ENCODE peak calls at places on chromosomes 4 and X, in five cellular contexts. R is pancreas, T is right lobe of liver, O is ovary, G is fibroblast of lung. S is an unnamed sample. For H3K9me3, the result is how much of the 10 kb centered on the place peaks cover.

GRCh38 chr4:14768449-14768848 is 233.8 kb upstream of the CPEB2 start:
- DNase-seq in G (no peak), T (no peak), O (no peak), R (no peak), S (no peak)

GRCh38 chrX:107704181-107704580 is 71.4 kb downstream of the TSC22D3 start:
- DNase-seq in G (no peak), R (no peak), T (no peak), O (no peak), S (no peak)

GRCh38 chr4:131381055-131381454 is 1768.0 kb upstream of the PCDH10 start:
- DNase-seq in O (no peak), G (no peak), T (no peak), R (no peak), S (no peak)

GRCh38 chr4:81963506-81964020 is 410.2 kb downstream of the HNRNPD start:
- DNase-seq in T (no peak), G (no peak), O (no peak), R (no peak), S (no peak)

GRCh38 chr4:55158957-55159356 is 33.6 kb upstream of the KDR start:
- DNase-seq in G (no peak), R (no peak), O (no peak), T (no peak), S (no peak)

GRCh38 chr4:147340111-147340510 is 140.8 kb upstream of the EDNRA start:
- DNase-seq in O (no peak), T (no peak), G (peak), R (no peak), S (no peak)

GRCh38 chr4:13865871-13866669 is 238.5 kb upstream of the BOD1L1 start:
- DNase-seq in O (no peak), G (peak), T (peak), R (no peak), S (no peak)

GRCh38 chr4:136241221-136241986 is 1290.9 kb downstream of the PCDH18 start:
- DNase-seq in R (no peak), O (no peak), G (peak), T (no peak), S (no peak)

GRCh38 chrX:134172588-134173259 is 64.3 kb upstream of the CCDC160 start:
- DNase-seq in G (no peak), O (peak), R (peak), T (peak), S (no peak)

GRCh38 chr4:115688961-115689360 is 575.5 kb upstream of the NDST4 start:
- DNase-seq in O (no peak), T (no peak), R (no peak), G (no peak), S (no peak)

GRCh38 chrX:24334473-24334872 is 20.6 kb upstream of the SUPT20HL2 start:
- DNase-seq in O (no peak), R (no peak), G (peak), T (no peak), S (no peak)

GRCh38 chr4:82217986-82218715 is 155.6 kb downstream of the HNRNPD start:
- DNase-seq in G (no peak), R (no peak), O (no peak), T (no peak), S (no peak)

GRCh38 chr4:158850371-158850770 is 81.5 kb downstream of the FNIP2 start:
- DNase-seq in T (no peak), G (no peak), O (no peak), R (no peak), S (no peak)

GRCh38 chr4:125650557-125650956 is 335.8 kb downstream of the FAT4 start:
- DNase-seq in G (no peak), R (no peak), T (no peak), O (no peak), S (no peak)

GRCh38 chr4:74109894-74110605 is 11.1 kb upstream of the CXCL2 start:
- DNase-seq in T (no peak), G (peak), O (no peak), R (no peak), S (no peak)

GRCh38 chr4:9762823-9763475 is 18.5 kb upstream of the DRD5 start:
- DNase-seq in O (peak), G (peak), T (no peak), R (peak), S (no peak)

GRCh38 chr4:78784255-78784654 is 8.1 kb downstream of the BMP2K start:
- DNase-seq in R (no peak), T (no peak), G (peak), O (no peak), S (no peak)

GRCh38 chr4:8642651-8643321 is 50.2 kb downstream of the CPZ start:
- DNase-seq in R (no peak), O (no peak), G (no peak), T (no peak), S (no peak)

GRCh38 chr4:54265366-54265765 is 36.3 kb downstream of the PDGFRA start:
- DNase-seq in R (no peak), G (no peak), O (no peak), T (no peak), S (no peak)

GRCh38 chr4:15153662-15154061 is 151.4 kb downstream of the CPEB2 start:
- DNase-seq in O (no peak), R (no peak), T (no peak), G (no peak), S (no peak)

GRCh38 chrX:32530802-32531403 is 680.4 kb downstream of the DMD start:
- DNase-seq in R (peak), G (peak), O (no peak), T (no peak), S (no peak)

GRCh38 chr4:71004281-71004851 is 10.9 kb downstream of the DCK start:
- DNase-seq in T (no peak), G (no peak), O (no peak), R (no peak), S (peak)

GRCh38 chr4:147723316-147723715 is 8.6 kb upstream of the ARHGAP10 start:
- DNase-seq in G (no peak), R (no peak), O (peak), T (peak), S (no peak)

GRCh38 chr4:79209822-79210635 is 115.8 kb downstream of the NAA11 start:
- DNase-seq in T (peak), O (no peak), G (no peak), R (no peak), S (no peak)

DNA sequence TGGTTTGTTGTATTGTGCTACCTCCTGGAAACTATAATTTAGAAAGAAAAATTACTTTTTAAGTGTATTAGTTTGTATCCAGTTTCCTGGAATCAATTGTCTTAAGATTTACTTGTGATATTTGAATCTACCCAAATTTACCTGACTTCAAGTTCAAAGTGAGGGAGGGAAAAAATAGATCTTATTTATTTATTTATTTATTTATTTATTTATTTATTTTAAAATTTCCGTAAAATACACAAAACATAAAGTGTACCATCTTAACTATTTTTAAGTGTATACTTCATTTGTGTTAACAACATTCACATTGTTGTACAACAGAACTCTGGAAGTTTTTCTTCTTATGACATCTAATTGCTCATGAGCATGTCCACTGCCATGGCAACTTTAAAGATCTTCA is 356.0 kb downstream of the DACH2 start:
- DNase-seq in T (no peak), R (no peak), G (no peak), O (no peak), S (no peak)
- H3K9me3 ChIP-seq in T (under half), R (under half), G (under half), O (under half), S (under half)

GRCh38 chr4:176995-177394 is 52.7 kb downstream of the ZNF718 start:
- DNase-seq in G (no peak), R (no peak), T (no peak), O (no peak), S (no peak)
- H3K9me3 ChIP-seq in G (under half), R (under half), T (under half), O (under half), S (under half)

DNA sequence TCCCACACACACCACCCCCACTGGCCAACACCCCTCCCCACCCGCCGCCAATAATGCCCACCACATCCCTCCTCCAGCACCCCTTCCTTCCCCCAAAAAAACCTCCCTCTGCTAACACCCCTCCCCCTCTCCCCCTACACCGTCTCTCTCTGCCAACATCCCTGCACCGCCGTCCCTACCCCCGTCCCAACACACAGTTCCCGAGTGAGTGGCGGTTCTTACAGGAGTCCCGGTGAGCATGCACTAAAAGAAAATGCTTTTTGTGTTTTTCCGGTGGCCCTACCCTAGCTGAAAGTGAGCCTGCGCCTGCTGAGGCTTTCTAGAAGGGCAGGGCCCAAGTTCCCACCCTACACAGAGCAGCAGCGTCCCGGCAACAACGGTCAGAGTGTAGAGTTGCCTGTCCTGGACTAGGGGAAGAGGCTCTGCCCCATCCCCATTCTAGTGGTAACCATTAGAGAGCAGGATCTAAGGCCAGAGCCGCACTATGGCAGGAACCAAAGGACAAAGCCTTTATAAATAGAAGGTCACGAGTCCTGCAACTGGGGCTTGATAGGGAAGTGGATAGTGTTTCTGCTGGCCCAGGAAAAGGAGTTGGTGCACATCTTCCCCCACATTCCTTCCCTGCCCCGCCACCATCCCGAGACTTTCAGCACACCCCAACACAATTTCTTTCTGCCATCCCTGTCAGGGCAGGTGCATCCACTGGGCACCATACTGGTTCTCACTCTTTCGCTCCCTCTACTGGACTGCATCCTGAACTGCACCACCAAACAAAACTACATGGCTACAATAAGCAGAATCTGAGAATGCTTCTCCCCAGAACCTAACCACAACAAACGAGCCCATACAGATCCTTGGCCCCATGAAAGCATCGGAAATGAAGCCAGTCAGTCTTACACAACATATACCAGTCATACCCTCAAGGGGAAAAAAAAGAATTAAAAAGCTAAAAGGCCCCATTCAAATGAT is 78.1 kb upstream of the PAGE3 start:
- DNase-seq in O (no peak), G (no peak), T (peak), R (peak), S (no peak)
- H3K9me3 ChIP-seq in O (under half), G (under half), T (under half), R (under half), S (under half)

GRCh38 chr4:36551697-36552214 is 270.3 kb downstream of the DTHD1 start:
- DNase-seq in G (no peak), T (no peak), R (no peak), O (no peak), S (no peak)
- H3K9me3 ChIP-seq in G (under half), T (under half), R (under half), O (under half), S (under half)

GRCh38 chrX:154305481-154306205 is 10.0 kb downstream of the TKTL1 start:
- DNase-seq in T (no peak), G (no peak), O (no peak), R (no peak), S (no peak)

GRCh38 chrX:154300815-154301214 is 5.2 kb downstream of the TKTL1 start:
- DNase-seq in T (no peak), G (no peak), O (no peak), R (no peak), S (no peak)

GRCh38 chrX:154307207-154307606 is 11.6 kb downstream of the TKTL1 start:
- DNase-seq in G (no peak), R (no peak), O (no peak), T (no peak), S (no peak)

GRCh38 chrX:154308108-154308946 is 12.7 kb downstream of the TKTL1 start:
- DNase-seq in R (peak), O (peak), G (peak), T (peak), S (peak)

GRCh38 chrX:154304901-154305300 is 9.3 kb downstream of the TKTL1 start:
- DNase-seq in T (no peak), G (peak), O (no peak), R (no peak), S (no peak)
- H3K9me3 ChIP-seq in T (under half), G (under half), O (under half), R (under half), S (under half)

DNA sequence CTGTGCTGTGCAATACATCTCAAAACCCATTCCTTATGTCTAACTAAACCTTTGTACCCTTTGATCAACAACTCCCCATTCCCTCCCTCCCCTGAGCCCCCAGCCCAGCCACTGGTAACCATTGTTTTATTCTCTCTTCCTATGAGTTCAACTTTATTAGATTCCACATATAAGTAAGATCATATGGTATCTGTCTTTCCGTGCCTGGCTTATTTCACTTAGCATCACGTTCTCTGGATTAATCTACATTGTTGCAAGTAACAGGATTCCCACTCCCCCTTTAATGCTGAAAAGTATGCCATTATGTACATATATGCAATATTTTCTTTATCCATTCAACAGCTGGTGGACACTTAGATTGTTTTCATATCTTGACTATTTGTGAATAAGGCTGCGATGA is 119.4 kb downstream of the RNF150 start:
- DNase-seq in G (no peak), R (no peak), O (no peak), T (no peak), S (no peak)
- H3K9me3 ChIP-seq in G (under half), R (under half), O (under half), T (under half), S (under half)

GRCh38 chrX:10004832-10005475 is 37.8 kb downstream of the CLDN34 start:
- DNase-seq in T (no peak), R (no peak), O (no peak), G (no peak), S (no peak)
- H3K9me3 ChIP-seq in T (under half), R (under half), O (under half), G (under half), S (under half)

GRCh38 chr4:33592701-33593100 is 2651.6 kb downstream of the ARAP2 start:
- DNase-seq in G (no peak), T (no peak), R (no peak), O (no peak), S (no peak)
- H3K9me3 ChIP-seq in G (under half), T (under half), R (under half), O (under half), S (under half)

DNA sequence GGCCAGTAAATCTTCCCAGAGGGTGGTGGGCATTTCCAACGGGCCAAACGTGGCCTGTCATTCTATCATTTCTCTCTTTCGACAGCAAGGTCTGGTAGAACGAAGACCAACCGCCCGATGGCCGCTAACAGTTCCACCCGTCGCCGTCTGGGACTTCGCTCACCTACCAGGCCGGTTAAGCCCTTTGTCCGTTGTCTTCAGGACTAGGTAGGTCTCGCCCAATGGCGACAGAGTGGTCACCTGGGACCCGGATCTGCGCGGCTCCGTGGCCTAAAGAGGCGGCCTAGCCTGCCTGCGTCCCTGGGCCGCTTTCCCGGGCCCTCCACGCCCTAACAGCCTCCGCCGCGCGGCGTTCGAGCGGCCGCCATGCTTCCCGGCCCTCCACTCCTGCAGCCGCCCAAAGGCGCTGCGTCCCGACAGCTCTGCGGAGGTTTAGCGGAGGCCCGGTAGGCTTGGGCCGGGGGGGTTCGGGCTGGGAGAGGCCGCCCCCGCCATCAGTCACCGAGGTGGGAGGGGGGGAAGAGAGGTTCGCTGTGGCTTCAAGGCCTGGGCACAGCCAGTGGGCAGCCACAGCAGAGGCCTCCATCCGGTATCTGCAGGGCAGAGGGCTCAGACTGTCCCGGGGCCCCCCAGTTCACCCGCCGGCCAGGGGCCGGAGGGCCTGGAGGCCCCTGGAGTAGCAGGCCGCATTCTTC is 194.0 kb upstream of the BRWD3 start:
- DNase-seq in T (no peak), R (no peak), O (no peak), G (no peak), S (no peak)
- H3K9me3 ChIP-seq in T (under half), R (under half), O (under half), G (under half), S (under half)

S was measured in T-helper 17 cell.